ENCODE peak calls at places on chromosomes 5 and 9, in seven cellular contexts. V is upper lobe of left lung, K is ovary, L is sigmoid colon, A is A549, I is esophagus muscularis mucosa, P is suprapubic skin. B is an unnamed sample.

GRCh38 chr9:122133263-122133983 is 26.2 kb downstream of the NDUFA8 start:
- DNase-seq in V (peak), K (no peak), L (peak), A (no peak), I (no peak), P (peak), B (no peak)

GRCh38 chr5:173554989-173555705 is 61.3 kb downstream of the BOD1 start:
- DNase-seq in V (no peak), K (no peak), L (peak), A (no peak), I (no peak), P (no peak), B (no peak)

GRCh38 chr5:87127426-87127825 is 140.3 kb upstream of the RASA1 start:
- DNase-seq in V (no peak), K (no peak), L (no peak), A (no peak), I (no peak), P (no peak), B (no peak)

GRCh38 chr9:110591526-110591925 is 12.0 kb upstream of the SVEP1 start:
- DNase-seq in V (no peak), K (no peak), L (no peak), A (no peak), I (no peak), P (no peak), B (no peak)

GRCh38 chr5:7597058-7597457 is 201.1 kb downstream of the ADCY2 start:
- DNase-seq in V (no peak), K (no peak), L (no peak), A (no peak), I (no peak), P (no peak), B (peak)

GRCh38 chr9:91515074-91515687 is 91.5 kb upstream of the NFIL3 start:
- DNase-seq in V (no peak), K (no peak), L (no peak), A (no peak), I (peak), P (no peak), B (peak)

GRCh38 chr5:77239126-77239741 is 28.8 kb downstream of the PDE8B start:
- DNase-seq in V (no peak), K (no peak), L (no peak), A (peak), I (no peak), P (no peak), B (no peak)

GRCh38 chr5:81878333-81878732 is 93.5 kb upstream of the ATG10 start:
- DNase-seq in V (peak), K (no peak), L (no peak), A (no peak), I (no peak), P (no peak), B (no peak)

GRCh38 chr9:113350937-113351336 is 1.6 kb downstream of the BSPRY start:
- DNase-seq in V (no peak), K (no peak), L (no peak), A (no peak), I (no peak), P (no peak), B (no peak)

GRCh38 chr5:176873541-176874172 is 25.5 kb downstream of the HK3 start:
- DNase-seq in V (no peak), K (no peak), L (no peak), A (no peak), I (no peak), P (no peak), B (no peak)

GRCh38 chr9:124239249-124240073 is 18.3 kb upstream of the NEK6 start:
- DNase-seq in V (peak), K (no peak), L (peak), A (no peak), I (no peak), P (no peak), B (no peak)

GRCh38 chr9:69874301-69875060 is 53.9 kb downstream of the CFAP95 start:
- DNase-seq in V (no peak), K (no peak), L (no peak), A (no peak), I (no peak), P (no peak), B (no peak)

GRCh38 chr9:86652696-86653095 is 294.6 kb downstream of the GAS1 start:
- DNase-seq in V (no peak), K (no peak), L (no peak), A (no peak), I (no peak), P (no peak), B (no peak)

GRCh38 chr5:172347653-172348052 is 64.1 kb upstream of the UBTD2 start:
- DNase-seq in V (no peak), K (no peak), L (no peak), A (no peak), I (no peak), P (no peak), B (no peak)

GRCh38 chr9:91658513-91659105 is 235.0 kb upstream of the NFIL3 start:
- DNase-seq in V (no peak), K (no peak), L (no peak), A (no peak), I (peak), P (no peak), B (no peak)

DNA sequence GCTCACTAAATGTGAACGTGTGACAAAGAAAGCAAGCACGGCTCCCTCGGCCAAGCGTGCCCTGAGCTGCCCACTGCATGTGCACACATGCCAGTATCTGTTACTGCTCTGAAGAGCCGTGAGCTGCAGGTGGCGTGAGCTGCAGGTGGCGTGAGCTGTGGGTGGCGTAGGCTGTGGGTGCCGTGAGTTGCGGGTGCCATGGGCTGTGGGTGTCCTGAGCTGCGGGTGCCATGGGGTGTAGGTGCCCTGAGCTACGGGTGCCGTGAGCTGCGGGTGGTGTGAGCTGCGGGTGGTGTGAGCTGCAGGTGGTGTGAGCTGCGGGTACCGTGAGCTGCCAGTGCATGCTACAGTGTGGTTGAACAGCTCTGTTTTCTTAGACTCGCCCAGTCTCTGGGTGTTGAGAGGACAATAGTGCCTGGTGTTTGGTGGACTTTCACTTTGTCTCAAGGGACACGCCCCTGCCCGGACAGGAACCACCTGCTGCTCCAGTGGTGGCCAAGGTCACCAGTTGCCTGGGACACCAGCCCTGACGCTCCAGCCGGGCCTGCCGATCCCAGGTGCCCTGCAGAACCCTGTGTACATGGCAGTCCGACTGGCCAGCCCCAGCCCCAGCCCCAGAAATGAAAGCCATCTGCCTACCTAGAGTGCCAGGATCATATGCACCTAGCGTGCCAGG is 6.7 kb downstream of the CCDC187 start:
- DNase-seq in V (peak), K (no peak), L (no peak), A (no peak), I (no peak), P (no peak), B (peak)
- TF ChIP-seq EP300 in V (no peak), K (no peak), L (no peak), A (no peak), I (no peak), P (no peak), B (no peak)

GRCh38 chr5:146007973-146008372 is 71.6 kb downstream of the SH3RF2 start:
- DNase-seq in V (no peak), K (no peak), L (no peak), A (no peak), I (no peak), P (no peak), B (no peak)

GRCh38 chr5:146006470-146006869 is 70.1 kb downstream of the SH3RF2 start:
- DNase-seq in V (no peak), K (no peak), L (no peak), A (no peak), I (peak), P (no peak), B (no peak)

GRCh38 chr5:146007270-146007669 is 70.9 kb downstream of the SH3RF2 start:
- DNase-seq in V (no peak), K (no peak), L (no peak), A (no peak), I (peak), P (no peak), B (no peak)

GRCh38 chr5:146005723-146006122 is 69.3 kb downstream of the SH3RF2 start:
- DNase-seq in V (no peak), K (no peak), L (no peak), A (no peak), I (no peak), P (no peak), B (no peak)

GRCh38 chr5:146009020-146009419 is 72.6 kb downstream of the SH3RF2 start:
- DNase-seq in V (no peak), K (no peak), L (no peak), A (no peak), I (no peak), P (no peak), B (no peak)
- TF ChIP-seq EP300 in V (no peak), K (no peak), L (no peak), A (no peak), I (no peak), P (no peak), B (no peak)

DNA sequence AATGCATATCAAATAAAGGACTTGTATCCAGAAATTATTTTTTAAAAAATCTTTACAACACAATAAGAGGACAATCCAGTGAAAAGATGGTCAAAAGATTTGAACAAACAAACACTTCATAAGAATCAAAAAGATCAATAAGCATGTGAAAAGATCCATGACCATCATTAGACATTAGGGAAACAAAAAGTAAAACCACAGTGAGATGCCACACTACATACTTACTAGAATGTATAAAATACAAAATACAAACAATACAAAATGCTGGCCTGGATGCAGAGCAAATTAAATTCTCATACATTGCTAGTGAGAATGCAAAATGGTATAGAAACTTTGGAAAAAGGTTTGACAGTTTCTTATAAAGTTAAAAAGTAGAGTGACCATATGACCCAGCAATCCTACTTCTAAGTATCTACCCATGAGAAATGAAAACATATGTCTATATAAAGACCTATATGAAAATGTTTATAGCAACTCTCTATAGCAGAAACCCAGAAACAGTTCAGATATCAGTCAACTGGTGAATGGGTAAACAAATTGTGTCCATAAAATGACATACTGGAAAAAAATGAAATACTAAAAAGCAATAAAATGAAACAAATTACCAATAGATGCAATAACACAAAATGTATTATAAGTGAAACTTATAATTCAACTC is 426.1 kb downstream of the RAB3C start:
- DNase-seq in V (no peak), K (no peak), L (no peak), A (no peak), I (no peak), P (no peak), B (no peak)
- TF ChIP-seq EP300 in V (no peak), K (no peak), L (no peak), A (no peak), I (no peak), P (no peak), B (no peak)

GRCh38 chr9:18365651-18366050 is 108.3 kb upstream of the ADAMTSL1 start:
- DNase-seq in V (no peak), K (no peak), L (no peak), A (no peak), I (no peak), P (no peak), B (no peak)

GRCh38 chr9:18368206-18368605 is 105.7 kb upstream of the ADAMTSL1 start:
- DNase-seq in V (no peak), K (no peak), L (no peak), A (no peak), I (no peak), P (no peak), B (no peak)

GRCh38 chr9:18366184-18366583 is 107.8 kb upstream of the ADAMTSL1 start:
- DNase-seq in V (no peak), K (no peak), L (no peak), A (no peak), I (no peak), P (no peak), B (no peak)

GRCh38 chr9:18371621-18372020 is 102.3 kb upstream of the ADAMTSL1 start:
- DNase-seq in V (no peak), K (no peak), L (peak), A (no peak), I (no peak), P (no peak), B (no peak)
- TF ChIP-seq EP300 in V (no peak), K (no peak), L (peak), A (no peak), I (no peak), P (no peak), B (no peak)

GRCh38 chr9:93131599-93132286 is 2.3 kb downstream of the NINJ1 start:
- DNase-seq in V (no peak), K (no peak), L (no peak), A (no peak), I (no peak), P (no peak), B (no peak)

GRCh38 chr9:93129286-93129685 is 4.8 kb downstream of the NINJ1 start:
- DNase-seq in V (no peak), K (peak), L (peak), A (no peak), I (no peak), P (no peak), B (no peak)

GRCh38 chr9:93132287-93132927 is 1.6 kb downstream of the NINJ1 start:
- DNase-seq in V (peak), K (peak), L (peak), A (peak), I (no peak), P (no peak), B (peak)

GRCh38 chr9:93129691-93130500 is 4.2 kb downstream of the NINJ1 start:
- DNase-seq in V (no peak), K (peak), L (peak), A (no peak), I (no peak), P (no peak), B (no peak)

GRCh38 chr9:93130861-93131481 is 3.1 kb downstream of the NINJ1 start:
- DNase-seq in V (peak), K (no peak), L (peak), A (no peak), I (no peak), P (no peak), B (no peak)
- TF ChIP-seq EP300 in V (no peak), K (no peak), L (no peak), A (no peak), I (no peak), P (no peak), B (no peak)

GRCh38 chr9:2017459-2018161 is 2.5 kb downstream of the SMARCA2 start:
- DNase-seq in V (peak), K (peak), L (peak), A (peak), I (peak), P (peak), B (peak)
- TF ChIP-seq EP300 in V (no peak), K (no peak), L (no peak), A (no peak), I (no peak), P (no peak), B (no peak)

GRCh38 chr5:37047947-37048346 is 171.4 kb downstream of the NIPBL start:
- DNase-seq in V (no peak), K (no peak), L (no peak), A (no peak), I (no peak), P (no peak), B (no peak)

GRCh38 chr5:37043693-37044092 is 167.1 kb downstream of the NIPBL start:
- DNase-seq in V (no peak), K (no peak), L (no peak), A (no peak), I (no peak), P (no peak), B (no peak)

GRCh38 chr5:37045703-37046102 is 169.1 kb downstream of the NIPBL start:
- DNase-seq in V (no peak), K (no peak), L (no peak), A (no peak), I (no peak), P (no peak), B (no peak)

GRCh38 chr5:37039824-37040223 is 163.3 kb downstream of the NIPBL start:
- DNase-seq in V (no peak), K (no peak), L (no peak), A (no peak), I (no peak), P (no peak), B (no peak)

GRCh38 chr5:37044120-37044519 is 167.6 kb downstream of the NIPBL start:
- DNase-seq in V (no peak), K (no peak), L (no peak), A (no peak), I (no peak), P (no peak), B (no peak)
- TF ChIP-seq EP300 in V (no peak), K (no peak), L (no peak), A (no peak), I (no peak), P (no peak), B (no peak)

GRCh38 chr9:127580879-127581278 is 31.2 kb upstream of the STXBP1 start:
- DNase-seq in V (no peak), K (no peak), L (no peak), A (no peak), I (no peak), P (no peak), B (no peak)

GRCh38 chr9:127578952-127579853 is 32.9 kb upstream of the STXBP1 start:
- DNase-seq in V (peak), K (peak), L (peak), A (peak), I (peak), P (peak), B (peak)

GRCh38 chr9:127575875-127576778 is 36.0 kb upstream of the STXBP1 start:
- DNase-seq in V (no peak), K (no peak), L (no peak), A (no peak), I (no peak), P (no peak), B (no peak)

GRCh38 chr9:127580371-127580770 is 31.7 kb upstream of the STXBP1 start:
- DNase-seq in V (no peak), K (no peak), L (no peak), A (no peak), I (no peak), P (no peak), B (no peak)

GRCh38 chr9:127578627-127578951 is 33.5 kb upstream of the STXBP1 start:
- DNase-seq in V (no peak), K (no peak), L (no peak), A (no peak), I (no peak), P (no peak), B (no peak)
- TF ChIP-seq EP300 in V (no peak), K (no peak), L (no peak), A (no peak), I (no peak), P (no peak), B (no peak)